ENCODE peak calls at places on chromosomes 6 and 20, in five cellular contexts. One of them, this sample, is unnamed.

GRCh38 chr20:24948939-24949679 is at the start of gene CST7:
- DNase-seq in right atrium auricular region: no peak
- DNase-seq in cardiac muscle cell: no peak
- DNase-seq in GM12878: peak
- DNase-seq in lung: peak
- DNase-seq in this sample: no peak

GRCh38 chr6:126698732-126699240 is 358.9 kb downstream of the CENPW start:
- DNase-seq in right atrium auricular region: no peak
- DNase-seq in cardiac muscle cell: no peak
- DNase-seq in GM12878: no peak
- DNase-seq in lung: no peak
- DNase-seq in this sample: no peak

GRCh38 chr20:14543040-14543439 is 205.6 kb upstream of the FLRT3 start:
- DNase-seq in right atrium auricular region: no peak
- DNase-seq in cardiac muscle cell: no peak
- DNase-seq in GM12878: no peak
- DNase-seq in lung: no peak
- DNase-seq in this sample: no peak

GRCh38 chr6:107989166-107990094 is 31.4 kb upstream of the SEC63 start:
- DNase-seq in right atrium auricular region: no peak
- DNase-seq in cardiac muscle cell: no peak
- DNase-seq in GM12878: no peak
- DNase-seq in lung: no peak
- DNase-seq in this sample: no peak

GRCh38 chr20:13340088-13340487 is 119.0 kb downstream of the ISM1 start:
- DNase-seq in right atrium auricular region: no peak
- DNase-seq in cardiac muscle cell: no peak
- DNase-seq in GM12878: no peak
- DNase-seq in lung: no peak
- DNase-seq in this sample: no peak

GRCh38 chr6:87912102-87912501 is 135.5 kb upstream of the SPACA1 start:
- DNase-seq in right atrium auricular region: no peak
- DNase-seq in cardiac muscle cell: no peak
- DNase-seq in GM12878: no peak
- DNase-seq in lung: no peak
- DNase-seq in this sample: no peak

GRCh38 chr6:163406320-163406719 is 8.2 kb upstream of the QKI start:
- DNase-seq in right atrium auricular region: no peak
- DNase-seq in cardiac muscle cell: no peak
- DNase-seq in GM12878: no peak
- DNase-seq in lung: no peak
- DNase-seq in this sample: no peak

GRCh38 chr6:116101298-116101718 is 655 bp downstream of the NT5DC1 start:
- DNase-seq in right atrium auricular region: no peak
- DNase-seq in cardiac muscle cell: no peak
- DNase-seq in GM12878: no peak
- DNase-seq in lung: peak
- DNase-seq in this sample: no peak

GRCh38 chr6:168264593-168265335 is 54.8 kb downstream of the DACT2 start:
- DNase-seq in right atrium auricular region: no peak
- DNase-seq in cardiac muscle cell: no peak
- DNase-seq in GM12878: no peak
- DNase-seq in lung: no peak
- DNase-seq in this sample: no peak

GRCh38 chr6:103327079-103327478 is 1532.6 kb downstream of the HACE1 start:
- DNase-seq in right atrium auricular region: no peak
- DNase-seq in cardiac muscle cell: peak
- DNase-seq in GM12878: no peak
- DNase-seq in lung: no peak
- DNase-seq in this sample: no peak

GRCh38 chr20:63204362-63204761 is 11.6 kb downstream of the YTHDF1 start:
- DNase-seq in right atrium auricular region: no peak
- DNase-seq in cardiac muscle cell: no peak
- DNase-seq in GM12878: no peak
- DNase-seq in lung: no peak
- DNase-seq in this sample: no peak

GRCh38 chr6:125693480-125693879 is 56.0 kb upstream of the HEY2 start:
- DNase-seq in right atrium auricular region: no peak
- DNase-seq in cardiac muscle cell: no peak
- DNase-seq in GM12878: no peak
- DNase-seq in lung: no peak
- DNase-seq in this sample: no peak

GRCh38 chr6:3748208-3748701 is 3.3 kb downstream of the PXDC1 start:
- DNase-seq in right atrium auricular region: peak
- DNase-seq in cardiac muscle cell: peak
- DNase-seq in GM12878: no peak
- DNase-seq in lung: peak
- DNase-seq in this sample: no peak

GRCh38 chr6:18025591-18025990 is 38.2 kb upstream of the KIF13A start:
- DNase-seq in right atrium auricular region: no peak
- DNase-seq in cardiac muscle cell: no peak
- DNase-seq in GM12878: no peak
- DNase-seq in lung: no peak
- DNase-seq in this sample: no peak

GRCh38 chr6:144063246-144063743 is 32.1 kb downstream of the SF3B5 start:
- DNase-seq in right atrium auricular region: no peak
- DNase-seq in cardiac muscle cell: no peak
- DNase-seq in GM12878: no peak
- DNase-seq in lung: no peak
- DNase-seq in this sample: no peak

GRCh38 chr20:33812673-33813462 is 1.7 kb downstream of the CHMP4B start:
- DNase-seq in right atrium auricular region: no peak
- DNase-seq in cardiac muscle cell: peak
- DNase-seq in GM12878: no peak
- DNase-seq in lung: no peak
- DNase-seq in this sample: no peak

GRCh38 chr6:107118976-107119375 is 3.7 kb upstream of the BEND3 start:
- DNase-seq in right atrium auricular region: no peak
- DNase-seq in cardiac muscle cell: no peak
- DNase-seq in GM12878: no peak
- DNase-seq in lung: no peak
- DNase-seq in this sample: no peak

GRCh38 chr20:63381781-63382431 is 20.8 kb upstream of the CHRNA4 start:
- DNase-seq in right atrium auricular region: no peak
- DNase-seq in cardiac muscle cell: peak
- DNase-seq in GM12878: no peak
- DNase-seq in lung: no peak
- DNase-seq in this sample: no peak

GRCh38 chr6:139627091-139627490 is 252.6 kb upstream of the CITED2 start:
- DNase-seq in right atrium auricular region: no peak
- DNase-seq in cardiac muscle cell: no peak
- DNase-seq in GM12878: no peak
- DNase-seq in lung: no peak
- DNase-seq in this sample: no peak

GRCh38 chr20:47326718-47327137 is 29.8 kb downstream of the ZMYND8 start:
- DNase-seq in right atrium auricular region: no peak
- DNase-seq in cardiac muscle cell: no peak
- DNase-seq in GM12878: no peak
- DNase-seq in lung: no peak
- DNase-seq in this sample: no peak

GRCh38 chr6:75752365-75752764 is 3.3 kb downstream of the MYO6 start:
- DNase-seq in right atrium auricular region: no peak
- DNase-seq in cardiac muscle cell: no peak
- DNase-seq in GM12878: no peak
- DNase-seq in lung: no peak
- DNase-seq in this sample: no peak

GRCh38 chr20:18144541-18145099 is 7.0 kb downstream of the KAT14 start:
- DNase-seq in right atrium auricular region: no peak
- DNase-seq in cardiac muscle cell: no peak
- DNase-seq in GM12878: no peak
- DNase-seq in lung: no peak
- DNase-seq in this sample: no peak

GRCh38 chr6:126524927-126525326 is 185.0 kb downstream of the CENPW start:
- DNase-seq in right atrium auricular region: no peak
- DNase-seq in cardiac muscle cell: no peak
- DNase-seq in GM12878: no peak
- DNase-seq in lung: no peak
- DNase-seq in this sample: no peak

GRCh38 chr6:21348462-21349195 is 244.9 kb upstream of the SOX4 start:
- DNase-seq in right atrium auricular region: no peak
- DNase-seq in cardiac muscle cell: peak
- DNase-seq in GM12878: no peak
- DNase-seq in lung: peak
- DNase-seq in this sample: no peak

GRCh38 chr6:128997880-128998279 is 114.9 kb downstream of the LAMA2 start:
- DNase-seq in right atrium auricular region: no peak
- DNase-seq in cardiac muscle cell: no peak
- DNase-seq in GM12878: no peak
- DNase-seq in lung: no peak
- DNase-seq in this sample: no peak

GRCh38 chr6:100346203-100346602 is 118.5 kb downstream of the SIM1 start:
- DNase-seq in right atrium auricular region: no peak
- DNase-seq in cardiac muscle cell: no peak
- DNase-seq in GM12878: no peak
- DNase-seq in lung: no peak
- DNase-seq in this sample: no peak

GRCh38 chr6:11179088-11179977 is 53.1 kb downstream of the NEDD9 start:
- DNase-seq in right atrium auricular region: no peak
- DNase-seq in cardiac muscle cell: no peak
- DNase-seq in GM12878: no peak
- DNase-seq in lung: no peak
- DNase-seq in this sample: no peak

GRCh38 chr6:156564128-156564806 is 212.9 kb upstream of the ARID1B start:
- DNase-seq in right atrium auricular region: peak
- DNase-seq in cardiac muscle cell: peak
- DNase-seq in GM12878: peak
- DNase-seq in lung: peak
- DNase-seq in this sample: peak

GRCh38 chr20:46900068-46900467 is 5.4 kb downstream of the EYA2 start:
- DNase-seq in right atrium auricular region: no peak
- DNase-seq in cardiac muscle cell: no peak
- DNase-seq in GM12878: no peak
- DNase-seq in lung: no peak
- DNase-seq in this sample: peak

GRCh38 chr6:152950240-152950639 is 32.6 kb downstream of the FBXO5 start:
- DNase-seq in right atrium auricular region: no peak
- DNase-seq in cardiac muscle cell: no peak
- DNase-seq in GM12878: no peak
- DNase-seq in lung: no peak
- DNase-seq in this sample: no peak

GRCh38 chr6:152952866-152953509 is 29.9 kb downstream of the FBXO5 start:
- DNase-seq in right atrium auricular region: no peak
- DNase-seq in cardiac muscle cell: peak
- DNase-seq in GM12878: no peak
- DNase-seq in lung: no peak
- DNase-seq in this sample: no peak

GRCh38 chr6:152946484-152946883 is 36.4 kb downstream of the FBXO5 start:
- DNase-seq in right atrium auricular region: no peak
- DNase-seq in cardiac muscle cell: no peak
- DNase-seq in GM12878: no peak
- DNase-seq in lung: no peak
- DNase-seq in this sample: no peak

GRCh38 chr6:152952045-152952444 is 30.8 kb downstream of the FBXO5 start:
- DNase-seq in right atrium auricular region: no peak
- DNase-seq in cardiac muscle cell: no peak
- DNase-seq in GM12878: no peak
- DNase-seq in lung: no peak
- DNase-seq in this sample: no peak

GRCh38 chr6:152948150-152948768 is 34.6 kb downstream of the FBXO5 start:
- DNase-seq in right atrium auricular region: no peak
- DNase-seq in cardiac muscle cell: peak
- DNase-seq in GM12878: no peak
- DNase-seq in lung: no peak
- DNase-seq in this sample: no peak
- TF ChIP-seq CTCF in right atrium auricular region: peak
- TF ChIP-seq CTCF in cardiac muscle cell: peak
- TF ChIP-seq CTCF in GM12878: peak
- TF ChIP-seq CTCF in lung: peak
- TF ChIP-seq CTCF in this sample: peak

DNA sequence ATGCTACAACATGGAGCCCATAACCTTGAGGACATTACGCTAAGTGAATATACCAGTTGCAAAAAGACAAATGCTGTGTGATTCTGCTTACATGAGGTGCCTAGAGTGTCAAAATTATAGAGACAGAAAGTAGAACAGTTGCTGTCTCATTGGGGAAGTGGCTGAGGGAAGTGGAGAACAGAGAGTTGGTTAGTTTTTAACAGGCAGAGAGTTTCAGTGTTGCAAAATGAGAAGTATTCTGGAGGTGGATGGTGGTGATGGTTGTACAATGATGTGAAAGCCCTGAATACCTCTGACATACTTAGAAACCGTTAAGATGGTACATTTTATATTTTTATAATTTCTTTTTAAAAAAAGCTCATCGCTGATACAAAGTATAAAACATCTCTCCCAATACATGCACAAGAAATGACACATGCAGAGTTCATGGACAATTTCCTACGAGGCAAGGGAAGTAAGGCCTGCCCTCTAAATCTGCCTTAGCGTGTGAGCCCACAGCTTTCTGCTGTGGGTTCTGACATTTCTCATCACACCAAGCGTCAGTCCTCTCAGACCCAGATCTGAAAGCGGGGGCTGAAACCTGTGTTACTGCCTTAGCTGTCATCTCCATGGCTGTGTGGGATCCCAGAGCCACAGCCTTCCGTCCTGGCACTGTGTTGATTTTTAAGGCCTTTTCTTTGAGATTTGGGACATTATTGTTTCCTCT is 126.0 kb downstream of the RNASET2 start:
- DNase-seq in right atrium auricular region: no peak
- DNase-seq in cardiac muscle cell: no peak
- DNase-seq in GM12878: peak
- DNase-seq in lung: no peak
- DNase-seq in this sample: peak
- H3K4me3 ChIP-seq in right atrium auricular region: no peak
- H3K4me3 ChIP-seq in cardiac muscle cell: no peak
- H3K4me3 ChIP-seq in GM12878: peak
- H3K4me3 ChIP-seq in lung: no peak
- H3K4me3 ChIP-seq in this sample: no peak

GRCh38 chr6:39391182-39391581 is 68.7 kb upstream of the KCNK16 start:
- DNase-seq in right atrium auricular region: no peak
- DNase-seq in cardiac muscle cell: no peak
- DNase-seq in GM12878: no peak
- DNase-seq in lung: no peak
- DNase-seq in this sample: no peak

GRCh38 chr6:39388526-39389371 is 66.2 kb upstream of the KCNK16 start:
- DNase-seq in right atrium auricular region: no peak
- DNase-seq in cardiac muscle cell: no peak
- DNase-seq in GM12878: no peak
- DNase-seq in lung: no peak
- DNase-seq in this sample: no peak

GRCh38 chr6:39393075-39393474 is 70.6 kb upstream of the KCNK16 start:
- DNase-seq in right atrium auricular region: no peak
- DNase-seq in cardiac muscle cell: no peak
- DNase-seq in GM12878: no peak
- DNase-seq in lung: no peak
- DNase-seq in this sample: no peak

GRCh38 chr6:39387785-39388184 is 65.3 kb upstream of the KCNK16 start:
- DNase-seq in right atrium auricular region: no peak
- DNase-seq in cardiac muscle cell: no peak
- DNase-seq in GM12878: no peak
- DNase-seq in lung: no peak
- DNase-seq in this sample: no peak

GRCh38 chr6:39389372-39389767 is 66.9 kb upstream of the KCNK16 start:
- DNase-seq in right atrium auricular region: no peak
- DNase-seq in cardiac muscle cell: peak
- DNase-seq in GM12878: no peak
- DNase-seq in lung: no peak
- DNase-seq in this sample: no peak
- TF ChIP-seq CTCF in right atrium auricular region: no peak
- TF ChIP-seq CTCF in cardiac muscle cell: peak
- TF ChIP-seq CTCF in GM12878: no peak
- TF ChIP-seq CTCF in lung: no peak
- TF ChIP-seq CTCF in this sample: peak

GRCh38 chr20:44247131-44247571 is at the start of gene GDAP1L1:
- DNase-seq in right atrium auricular region: no peak
- DNase-seq in cardiac muscle cell: peak
- DNase-seq in GM12878: no peak
- DNase-seq in lung: no peak
- DNase-seq in this sample: no peak
- H3K4me3 ChIP-seq in right atrium auricular region: peak
- H3K4me3 ChIP-seq in cardiac muscle cell: peak
- H3K4me3 ChIP-seq in GM12878: no peak
- H3K4me3 ChIP-seq in lung: no peak
- H3K4me3 ChIP-seq in this sample: no peak